ENCODE peak calls at places on chromosomes 12 and 14, in five cellular contexts. A is GM23248; N is IMR-90; M is CD4-positive, alpha-beta memory T cell; T is WERI-Rb-1. D is an unnamed sample.

GRCh38 chr12:103548622-103549601 is 38.2 kb upstream of the STAB2 start:
- DNase-seq in A (peak; percentile 80), N (peak; percentile 72), M (peak; percentile 62), T (peak; percentile 73), D (peak; percentile 58)

GRCh38 chr14:42918615-42919014 is 1311.9 kb downstream of the LRFN5 start:
- DNase-seq in A (no peak), N (no peak), M (no peak), T (no peak), D (no peak)

GRCh38 chr14:36293824-36294223 is 26.6 kb downstream of the MBIP start:
- DNase-seq in A (peak; percentile 85), N (peak; percentile 62), M (no peak), T (no peak), D (peak; percentile 21)

GRCh38 chr12:2003676-2004112 is 563 bp downstream of the DCP1B start:
- DNase-seq in A (peak; percentile 63), N (peak; percentile 24), M (no peak), T (no peak), D (peak; percentile 2)

GRCh38 chr14:51939727-51940126 is 49.6 kb upstream of the RTRAF start:
- DNase-seq in A (no peak), N (peak; percentile 48), M (no peak), T (no peak), D (no peak)

GRCh38 chr12:100360450-100360849 is 3.6 kb downstream of the SLC17A8 start:
- DNase-seq in A (no peak), N (no peak), M (no peak), T (no peak), D (no peak)

GRCh38 chr14:99889268-99889667 is 96.1 kb downstream of the EML1 start:
- DNase-seq in A (no peak), N (no peak), M (no peak), T (no peak), D (no peak)

GRCh38 chr12:55614764-55615163 is 21.9 kb upstream of the OR10P1 start:
- DNase-seq in A (no peak), N (no peak), M (no peak), T (no peak), D (no peak)

GRCh38 chr12:13436696-13437391 is 240.3 kb downstream of the EMP1 start:
- DNase-seq in A (peak; percentile 70), N (peak; percentile 1), M (no peak), T (no peak), D (peak; percentile 45)

GRCh38 chr12:129701536-129702165 is 202.2 kb downstream of the TMEM132D start:
- DNase-seq in A (no peak), N (no peak), M (no peak), T (no peak), D (no peak)

GRCh38 chr12:48004039-48004940 is at the start of gene COL2A1:
- DNase-seq in A (peak; percentile 60), N (peak; percentile 12), M (no peak), T (no peak), D (no peak)

GRCh38 chr12:50403001-50403440 is 2.3 kb downstream of the LARP4 start:
- DNase-seq in A (no peak), N (no peak), M (no peak), T (no peak), D (no peak)

GRCh38 chr14:29310757-29311156 is 544.2 kb downstream of the FOXG1 start:
- DNase-seq in A (peak; percentile 83), N (peak; percentile 78), M (no peak), T (no peak), D (peak; percentile 46)

GRCh38 chr14:23056257-23056955 is 914 bp downstream of the CDH24 start:
- DNase-seq in A (peak; percentile 81), N (peak; percentile 65), M (peak; percentile 66), T (peak; percentile 90), D (peak; percentile 47)

GRCh38 chr12:105428793-105429192 is 98.3 kb downstream of the C12orf75 start:
- DNase-seq in A (no peak), N (no peak), M (no peak), T (no peak), D (no peak)

GRCh38 chr12:116360579-116361403 is 83.3 kb upstream of the MED13L start:
- DNase-seq in A (no peak), N (no peak), M (no peak), T (no peak), D (no peak)

GRCh38 chr14:64417042-64417770 is 29.1 kb downstream of the MTHFD1 start:
- DNase-seq in A (peak; percentile 28), N (peak; percentile 57), M (no peak), T (no peak), D (peak; percentile 62)

GRCh38 chr12:42296503-42297109 is 29.3 kb downstream of the ZCRB1 start:
- DNase-seq in A (peak; percentile 37), N (no peak), M (no peak), T (no peak), D (no peak)

GRCh38 chr14:29054119-29054518 is 287.5 kb downstream of the FOXG1 start:
- DNase-seq in A (no peak), N (peak; percentile 7), M (no peak), T (no peak), D (no peak)

GRCh38 chr12:47894652-47895051 is 10.1 kb downstream of the VDR start:
- DNase-seq in A (no peak), N (no peak), M (no peak), T (no peak), D (no peak)

GRCh38 chr12:49776413-49776812 is 35.1 kb downstream of the TMBIM6 start:
- DNase-seq in A (peak; percentile 90), N (peak; percentile 79), M (peak; percentile 32), T (peak; percentile 71), D (peak; percentile 69)

GRCh38 chr14:73567365-73567764 is 1.6 kb upstream of the ACOT2 start:
- DNase-seq in A (no peak), N (no peak), M (no peak), T (no peak), D (no peak)

GRCh38 chr14:69360438-69361108 is 37.5 kb downstream of the ERH start:
- DNase-seq in A (peak; percentile 44), N (no peak), M (no peak), T (no peak), D (no peak)

GRCh38 chr12:114902665-114903393 is 218.9 kb upstream of the TBX3 start:
- DNase-seq in A (peak; percentile 87), N (peak; percentile 96), M (no peak), T (no peak), D (peak; percentile 45)

GRCh38 chr12:100058482-100059029 is 73.8 kb upstream of the ANKS1B start:
- DNase-seq in A (peak; percentile 85), N (peak; percentile 96), M (no peak), T (no peak), D (peak; percentile 74)

GRCh38 chr12:56188116-56188785 is 1.0 kb downstream of the SMARCC2 start:
- DNase-seq in A (peak; percentile 44), N (no peak), M (peak; percentile 17), T (no peak), D (no peak)

GRCh38 chr12:123335490-123335889 is 29.2 kb downstream of the SBNO1 start:
- DNase-seq in A (no peak), N (no peak), M (no peak), T (no peak), D (no peak)
- H3K36me3 ChIP-seq in A (peaks cover 32% of the 10 kb centered on the region), N (peaks cover 41% of the 10 kb centered on the region), M (peaks cover 34% of the 10 kb centered on the region), T (peaks cover 91% of the 10 kb centered on the region), D (peaks cover 62% of the 10 kb centered on the region)

GRCh38 chr12:112236386-112236785 is 111.0 kb downstream of the TRAFD1 start:
- DNase-seq in A (peak; percentile 38), N (no peak), M (no peak), T (no peak), D (no peak)
- H3K36me3 ChIP-seq in A (peaks cover 51% of the 10 kb centered on the region), N (peaks cover 51% of the 10 kb centered on the region), M (peaks cover 38% of the 10 kb centered on the region), T (peaks cover 61% of the 10 kb centered on the region), D (peaks cover 36% of the 10 kb centered on the region)

DNA sequence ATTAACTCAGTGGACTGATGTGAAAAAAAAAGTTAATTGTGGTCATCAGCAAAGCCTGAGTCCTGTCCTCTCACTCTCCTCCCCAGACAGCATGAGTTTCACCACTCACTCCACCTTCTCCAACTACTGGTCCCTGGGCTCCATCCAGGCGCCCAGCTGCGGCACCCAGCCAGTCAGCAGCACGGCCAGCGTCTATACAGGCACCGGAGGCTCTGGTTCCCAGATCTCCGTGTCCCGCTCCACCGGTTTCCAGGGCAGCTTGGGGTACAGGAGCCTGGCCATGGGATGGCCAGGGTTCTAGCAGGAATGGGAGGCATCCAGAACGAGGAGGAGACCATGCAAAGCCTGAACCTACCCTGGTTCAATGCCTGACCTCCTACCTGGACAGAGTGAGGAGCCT is 6.0 kb downstream of the MED6 start:
- DNase-seq in A (no peak), N (no peak), M (no peak), T (no peak), D (no peak)
- H3K36me3 ChIP-seq in A (peaks cover 30% of the 10 kb centered on the region), N (peaks cover 31% of the 10 kb centered on the region), M (peaks cover 66% of the 10 kb centered on the region), T (peaks cover 78% of the 10 kb centered on the region), D (peaks cover 24% of the 10 kb centered on the region)

GRCh38 chr12:4286771-4287317 is 13.3 kb downstream of the CCND2 start:
- DNase-seq in A (no peak), N (no peak), M (no peak), T (no peak), D (no peak)
- H3K36me3 ChIP-seq in A (no peaks in the 10 kb centered on the region), N (no peaks in the 10 kb centered on the region), M (peaks cover 94% of the 10 kb centered on the region), T (no peaks in the 10 kb centered on the region), D (no peaks in the 10 kb centered on the region)

DNA sequence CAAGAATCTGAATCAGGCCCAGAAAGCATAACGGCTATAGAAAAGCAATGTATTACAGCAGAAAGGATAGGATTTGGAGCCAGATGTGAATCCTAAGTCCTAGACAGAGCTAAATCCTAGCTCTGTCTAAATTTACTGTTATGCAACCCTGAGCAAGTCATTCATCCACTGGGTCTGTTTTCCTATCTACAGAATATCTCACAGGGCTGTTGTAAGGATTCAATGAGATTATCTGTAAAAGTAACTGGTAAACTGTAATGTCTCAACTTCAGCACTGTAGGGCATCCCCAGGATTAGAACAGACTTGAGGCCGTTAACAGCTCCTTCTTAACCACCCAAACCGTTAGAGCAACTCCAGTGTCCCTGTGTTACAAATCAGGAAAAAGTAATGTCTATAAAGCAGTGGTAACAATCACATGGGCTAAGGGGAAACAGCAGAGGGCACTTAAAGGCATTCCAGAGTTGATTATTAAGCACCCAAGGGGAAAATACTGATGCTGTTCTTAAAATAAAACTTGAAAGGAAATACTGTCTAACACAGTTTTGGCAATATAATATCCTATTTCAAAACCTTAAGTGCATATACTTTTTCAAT is 10.1 kb downstream of the GMFB start:
- DNase-seq in A (peak; percentile 8), N (no peak), M (no peak), T (no peak), D (no peak)
- H3K36me3 ChIP-seq in A (peaks cover 74% of the 10 kb centered on the region), N (peaks cover 12% of the 10 kb centered on the region), M (peaks cover 29% of the 10 kb centered on the region), T (peaks cover 32% of the 10 kb centered on the region), D (peaks cover 30% of the 10 kb centered on the region)

GRCh38 chr12:122230798-122231197 is 4.9 kb upstream of the DIABLO start:
- DNase-seq in A (no peak), N (no peak), M (no peak), T (no peak), D (no peak)
- H3K36me3 ChIP-seq in A (no peaks in the 10 kb centered on the region), N (peaks cover 23% of the 10 kb centered on the region), M (peaks cover 53% of the 10 kb centered on the region), T (peaks cover 33% of the 10 kb centered on the region), D (peaks cover 8% of the 10 kb centered on the region)

GRCh38 chr14:97276573-97276972 is 479.4 kb downstream of the VRK1 start:
- DNase-seq in A (no peak), N (no peak), M (no peak), T (no peak), D (no peak)

GRCh38 chr14:97275276-97275675 is 478.1 kb downstream of the VRK1 start:
- DNase-seq in A (no peak), N (no peak), M (no peak), T (no peak), D (no peak)

GRCh38 chr14:97274626-97275025 is 477.4 kb downstream of the VRK1 start:
- DNase-seq in A (no peak), N (no peak), M (no peak), T (no peak), D (no peak)

GRCh38 chr14:97280526-97280925 is 483.3 kb downstream of the VRK1 start:
- DNase-seq in A (no peak), N (no peak), M (no peak), T (no peak), D (no peak)

GRCh38 chr14:97277711-97278110 is 480.5 kb downstream of the VRK1 start:
- DNase-seq in A (no peak), N (no peak), M (no peak), T (no peak), D (no peak)
- H3K36me3 ChIP-seq in A (no peaks in the 10 kb centered on the region), N (no peaks in the 10 kb centered on the region), M (no peaks in the 10 kb centered on the region), T (no peaks in the 10 kb centered on the region), D (no peaks in the 10 kb centered on the region)